ENCODE peak calls at places on chromosomes 16 and 17, in seven cellular contexts. One of them, this sample, is unnamed.

GRCh38 chr17:46942441-46943217 is 19.7 kb downstream of the GOSR2 start:
- DNase-seq in AG09309: no peak
- DNase-seq in body of pancreas: peak; percentile 63
- DNase-seq in neural progenitor cell: peak; percentile 86
- DNase-seq in suprapubic skin: no peak
- DNase-seq in dorsolateral prefrontal cortex: peak; percentile 70
- DNase-seq in brain microvascular endothelial cell: peak; percentile 66
- DNase-seq in this sample: peak; percentile 55

GRCh38 chr17:17628388-17629008 is 37.0 kb upstream of the PEMT start:
- DNase-seq in AG09309: no peak
- DNase-seq in body of pancreas: no peak
- DNase-seq in neural progenitor cell: no peak
- DNase-seq in suprapubic skin: no peak
- DNase-seq in brain microvascular endothelial cell: no peak
- DNase-seq in dorsolateral prefrontal cortex: no peak
- DNase-seq in this sample: no peak

GRCh38 chr17:77858291-77859034 is 100.0 kb upstream of the TNRC6C start:
- DNase-seq in body of pancreas: no peak
- DNase-seq in suprapubic skin: no peak
- DNase-seq in dorsolateral prefrontal cortex: no peak
- DNase-seq in brain microvascular endothelial cell: no peak
- DNase-seq in neural progenitor cell: no peak
- DNase-seq in AG09309: no peak
- DNase-seq in this sample: no peak

GRCh38 chr16:87048038-87048743 is 269.0 kb downstream of the C16orf95 start:
- DNase-seq in neural progenitor cell: no peak
- DNase-seq in AG09309: no peak
- DNase-seq in dorsolateral prefrontal cortex: no peak
- DNase-seq in brain microvascular endothelial cell: no peak
- DNase-seq in body of pancreas: no peak
- DNase-seq in suprapubic skin: no peak
- DNase-seq in this sample: no peak

GRCh38 chr17:39658760-39659159 is 6.4 kb upstream of the TCAP start:
- DNase-seq in brain microvascular endothelial cell: no peak
- DNase-seq in neural progenitor cell: no peak
- DNase-seq in body of pancreas: no peak
- DNase-seq in suprapubic skin: no peak
- DNase-seq in AG09309: no peak
- DNase-seq in dorsolateral prefrontal cortex: no peak
- DNase-seq in this sample: no peak

GRCh38 chr16:46830417-46830901 is 521 bp downstream of the C16orf87 start:
- DNase-seq in brain microvascular endothelial cell: no peak
- DNase-seq in suprapubic skin: peak; percentile 69
- DNase-seq in AG09309: no peak
- DNase-seq in dorsolateral prefrontal cortex: no peak
- DNase-seq in body of pancreas: peak; percentile 41
- DNase-seq in neural progenitor cell: peak; percentile 74
- DNase-seq in this sample: no peak

GRCh38 chr17:28887871-28888471 is 9.6 kb downstream of the FLOT2 start:
- DNase-seq in dorsolateral prefrontal cortex: no peak
- DNase-seq in neural progenitor cell: no peak
- DNase-seq in AG09309: no peak
- DNase-seq in brain microvascular endothelial cell: no peak
- DNase-seq in body of pancreas: no peak
- DNase-seq in suprapubic skin: no peak
- DNase-seq in this sample: no peak

GRCh38 chr16:56939801-56940200 is 7.9 kb downstream of the HERPUD1 start:
- DNase-seq in dorsolateral prefrontal cortex: no peak
- DNase-seq in suprapubic skin: no peak
- DNase-seq in AG09309: no peak
- DNase-seq in body of pancreas: no peak
- DNase-seq in brain microvascular endothelial cell: no peak
- DNase-seq in neural progenitor cell: no peak
- DNase-seq in this sample: no peak

GRCh38 chr17:67578058-67578457 is 139.7 kb upstream of the NOL11 start:
- DNase-seq in dorsolateral prefrontal cortex: no peak
- DNase-seq in suprapubic skin: no peak
- DNase-seq in neural progenitor cell: peak; percentile 11
- DNase-seq in AG09309: no peak
- DNase-seq in brain microvascular endothelial cell: no peak
- DNase-seq in body of pancreas: no peak
- DNase-seq in this sample: no peak

GRCh38 chr17:63514477-63514876 is 8.7 kb upstream of the KCNH6 start:
- DNase-seq in suprapubic skin: no peak
- DNase-seq in dorsolateral prefrontal cortex: no peak
- DNase-seq in body of pancreas: no peak
- DNase-seq in neural progenitor cell: no peak
- DNase-seq in brain microvascular endothelial cell: no peak
- DNase-seq in AG09309: no peak
- DNase-seq in this sample: no peak

GRCh38 chr16:81473969-81474959 is 29.7 kb downstream of the CMIP start:
- DNase-seq in brain microvascular endothelial cell: no peak
- DNase-seq in dorsolateral prefrontal cortex: no peak
- DNase-seq in body of pancreas: no peak
- DNase-seq in AG09309: no peak
- DNase-seq in suprapubic skin: no peak
- DNase-seq in neural progenitor cell: no peak
- DNase-seq in this sample: no peak

GRCh38 chr17:79664925-79665738 is 54.3 kb upstream of the RBFOX3 start:
- DNase-seq in dorsolateral prefrontal cortex: peak; percentile 33
- DNase-seq in neural progenitor cell: peak; percentile 58
- DNase-seq in brain microvascular endothelial cell: no peak
- DNase-seq in AG09309: no peak
- DNase-seq in suprapubic skin: peak; percentile 84
- DNase-seq in body of pancreas: peak; percentile 88
- DNase-seq in this sample: peak; percentile 7

GRCh38 chr16:83899272-83899897 is 470 bp downstream of the MLYCD start:
- DNase-seq in suprapubic skin: peak; percentile 75
- DNase-seq in brain microvascular endothelial cell: peak; percentile 41
- DNase-seq in body of pancreas: peak; percentile 54
- DNase-seq in dorsolateral prefrontal cortex: no peak
- DNase-seq in AG09309: no peak
- DNase-seq in neural progenitor cell: peak; percentile 82
- DNase-seq in this sample: peak; percentile 26

GRCh38 chr17:19718613-19719364 is 2.4 kb upstream of the SLC47A2 start:
- DNase-seq in AG09309: no peak
- DNase-seq in suprapubic skin: no peak
- DNase-seq in dorsolateral prefrontal cortex: no peak
- DNase-seq in neural progenitor cell: no peak
- DNase-seq in brain microvascular endothelial cell: no peak
- DNase-seq in body of pancreas: peak; percentile 36
- DNase-seq in this sample: no peak
- TF ChIP-seq CTCF in AG09309: peak; percentile 11
- TF ChIP-seq CTCF in suprapubic skin: no peak
- TF ChIP-seq CTCF in dorsolateral prefrontal cortex: no peak
- TF ChIP-seq CTCF in neural progenitor cell: peak; percentile 27
- TF ChIP-seq CTCF in brain microvascular endothelial cell: peak; percentile 28
- TF ChIP-seq CTCF in body of pancreas: peak; percentile 42
- TF ChIP-seq CTCF in this sample: peak; percentile 14

DNA sequence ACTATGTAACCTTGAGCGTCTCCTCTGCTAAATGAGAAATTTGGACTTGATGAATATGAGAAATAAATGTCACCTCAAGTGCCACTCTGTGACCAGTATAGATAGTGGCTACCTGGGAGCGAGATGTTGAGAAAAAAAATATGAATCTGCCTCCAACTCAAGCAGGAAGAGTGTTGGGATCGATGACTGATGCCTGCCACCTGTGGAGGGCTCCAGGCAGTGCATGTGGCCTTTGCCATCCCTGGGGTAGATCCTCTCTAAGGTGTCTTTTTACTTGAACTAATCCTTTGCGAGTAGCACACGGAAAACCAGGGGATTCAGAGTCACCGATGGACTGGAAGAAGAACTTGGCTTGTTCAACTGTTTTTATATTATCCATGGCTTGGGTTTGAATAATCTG is 9.4 kb downstream of the CCDC182 start:
- DNase-seq in body of pancreas: no peak
- DNase-seq in suprapubic skin: no peak
- DNase-seq in neural progenitor cell: peak; percentile 55
- DNase-seq in AG09309: no peak
- DNase-seq in dorsolateral prefrontal cortex: no peak
- DNase-seq in brain microvascular endothelial cell: no peak
- DNase-seq in this sample: no peak
- TF ChIP-seq CTCF in body of pancreas: no peak
- TF ChIP-seq CTCF in suprapubic skin: no peak
- TF ChIP-seq CTCF in neural progenitor cell: peak; percentile 56
- TF ChIP-seq CTCF in AG09309: no peak
- TF ChIP-seq CTCF in dorsolateral prefrontal cortex: no peak
- TF ChIP-seq CTCF in brain microvascular endothelial cell: peak; percentile 40
- TF ChIP-seq CTCF in this sample: peak; percentile 53

DNA sequence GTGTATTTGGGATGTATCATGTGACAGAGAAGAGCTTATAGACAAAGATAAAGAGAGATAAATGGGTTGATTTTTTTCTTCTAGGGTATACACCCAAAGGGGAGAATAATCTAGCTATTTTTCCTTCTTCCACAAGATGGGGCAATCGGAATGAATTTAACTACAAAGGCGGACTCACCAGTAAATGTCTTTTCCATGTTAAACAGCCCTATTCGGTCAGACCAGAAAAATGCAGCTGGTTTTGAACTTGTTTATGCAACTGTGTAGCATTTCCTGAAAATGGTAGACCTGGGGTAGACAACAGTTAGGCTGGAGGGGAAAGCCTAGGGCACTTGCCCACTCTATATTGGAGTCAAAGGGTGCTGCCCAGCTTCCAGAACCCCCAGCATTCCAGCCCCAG is 477.1 kb downstream of the TOX3 start:
- DNase-seq in AG09309: no peak
- DNase-seq in body of pancreas: no peak
- DNase-seq in neural progenitor cell: peak; percentile 59
- DNase-seq in suprapubic skin: no peak
- DNase-seq in brain microvascular endothelial cell: peak; percentile 25
- DNase-seq in dorsolateral prefrontal cortex: no peak
- DNase-seq in this sample: no peak
- TF ChIP-seq CTCF in AG09309: no peak
- TF ChIP-seq CTCF in body of pancreas: peak; percentile 32
- TF ChIP-seq CTCF in neural progenitor cell: peak; percentile 69
- TF ChIP-seq CTCF in suprapubic skin: no peak
- TF ChIP-seq CTCF in brain microvascular endothelial cell: peak; percentile 10
- TF ChIP-seq CTCF in dorsolateral prefrontal cortex: peak; percentile 77
- TF ChIP-seq CTCF in this sample: peak; percentile 68

GRCh38 chr16:25256821-25257503 is 683 bp downstream of the ZKSCAN2 start:
- DNase-seq in brain microvascular endothelial cell: peak; percentile 8
- DNase-seq in AG09309: no peak
- DNase-seq in dorsolateral prefrontal cortex: no peak
- DNase-seq in neural progenitor cell: peak; percentile 45
- DNase-seq in body of pancreas: peak; percentile 15
- DNase-seq in suprapubic skin: peak; percentile 64
- DNase-seq in this sample: peak; percentile 13
- TF ChIP-seq CTCF in brain microvascular endothelial cell: peak; percentile 26
- TF ChIP-seq CTCF in AG09309: no peak
- TF ChIP-seq CTCF in dorsolateral prefrontal cortex: no peak
- TF ChIP-seq CTCF in neural progenitor cell: peak; percentile 29
- TF ChIP-seq CTCF in body of pancreas: no peak
- TF ChIP-seq CTCF in suprapubic skin: no peak
- TF ChIP-seq CTCF in this sample: peak; percentile 33

GRCh38 chr17:49993423-49994037 is 1.5 kb downstream of the DLX3 start:
- DNase-seq in suprapubic skin: no peak
- DNase-seq in body of pancreas: peak; percentile 49
- DNase-seq in brain microvascular endothelial cell: no peak
- DNase-seq in dorsolateral prefrontal cortex: no peak
- DNase-seq in AG09309: no peak
- DNase-seq in neural progenitor cell: peak; percentile 76
- DNase-seq in this sample: peak; percentile 37

GRCh38 chr17:49992933-49993422 is 2.0 kb downstream of the DLX3 start:
- DNase-seq in neural progenitor cell: peak; percentile 1
- DNase-seq in brain microvascular endothelial cell: no peak
- DNase-seq in AG09309: no peak
- DNase-seq in body of pancreas: no peak
- DNase-seq in suprapubic skin: no peak
- DNase-seq in dorsolateral prefrontal cortex: no peak
- DNase-seq in this sample: no peak

GRCh38 chr17:49995055-49995738 is at the start of gene DLX3:
- DNase-seq in body of pancreas: peak; percentile 81
- DNase-seq in dorsolateral prefrontal cortex: no peak
- DNase-seq in suprapubic skin: no peak
- DNase-seq in neural progenitor cell: peak; percentile 95
- DNase-seq in brain microvascular endothelial cell: peak; percentile 46
- DNase-seq in AG09309: peak; percentile 27
- DNase-seq in this sample: peak; percentile 65

GRCh38 chr17:49996121-49996494 is 1.1 kb upstream of the DLX3 start:
- DNase-seq in dorsolateral prefrontal cortex: no peak
- DNase-seq in AG09309: no peak
- DNase-seq in suprapubic skin: no peak
- DNase-seq in brain microvascular endothelial cell: no peak
- DNase-seq in neural progenitor cell: peak; percentile 36
- DNase-seq in body of pancreas: no peak
- DNase-seq in this sample: no peak

DNA sequence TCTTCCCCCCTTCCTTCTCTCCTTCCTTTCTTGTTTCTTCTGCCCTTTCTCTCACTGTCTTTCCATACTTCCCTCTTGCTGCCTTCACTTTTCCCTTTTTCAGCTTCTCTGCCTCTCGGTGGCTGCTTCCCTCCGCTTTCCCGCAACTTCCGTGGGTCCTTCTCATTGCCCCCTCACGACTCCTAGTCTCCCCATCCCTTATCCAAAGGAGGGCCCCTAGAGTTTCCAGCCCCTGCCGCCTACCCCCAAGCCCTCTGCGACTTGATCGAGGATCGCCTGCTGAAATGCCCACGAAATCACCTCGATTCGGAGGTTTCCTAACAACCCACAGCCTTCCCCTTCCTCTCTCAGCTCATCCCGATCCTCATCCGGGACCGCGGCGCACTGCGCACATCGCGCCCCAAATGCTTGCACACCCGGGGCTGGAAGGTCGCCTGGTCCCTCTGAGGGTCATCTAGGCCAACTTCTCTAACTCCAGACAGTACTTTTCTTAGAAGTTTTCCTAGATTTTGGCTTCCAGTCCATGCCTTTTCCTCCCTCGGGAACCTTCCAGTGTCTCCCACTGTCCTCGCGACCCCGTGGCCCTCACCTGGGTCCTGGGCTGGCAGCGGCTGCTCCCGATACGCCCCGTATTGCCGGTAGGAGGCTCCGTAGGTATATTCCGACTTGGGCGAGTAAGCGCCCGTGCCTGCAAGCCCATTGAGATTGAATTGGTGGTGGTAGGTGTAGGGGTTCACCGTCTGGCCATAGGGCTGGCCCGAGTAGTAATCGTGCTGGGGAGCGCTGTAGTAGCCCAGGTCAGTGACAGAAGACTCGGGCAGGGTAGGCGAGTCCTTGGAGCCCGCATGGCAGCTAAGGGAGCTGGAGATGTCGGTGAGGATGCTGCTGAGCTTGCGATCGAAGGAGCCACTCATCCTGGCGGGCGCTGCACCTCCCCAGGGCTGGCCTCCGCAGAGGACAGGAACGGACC is 654 bp downstream of the DLX3 start:
- DNase-seq in neural progenitor cell: peak; percentile 53
- DNase-seq in AG09309: no peak
- DNase-seq in brain microvascular endothelial cell: no peak
- DNase-seq in dorsolateral prefrontal cortex: no peak
- DNase-seq in suprapubic skin: no peak
- DNase-seq in body of pancreas: no peak
- DNase-seq in this sample: no peak
- TF ChIP-seq CTCF in neural progenitor cell: peak; percentile 32
- TF ChIP-seq CTCF in AG09309: no peak
- TF ChIP-seq CTCF in brain microvascular endothelial cell: no peak
- TF ChIP-seq CTCF in dorsolateral prefrontal cortex: no peak
- TF ChIP-seq CTCF in suprapubic skin: no peak
- TF ChIP-seq CTCF in body of pancreas: no peak
- TF ChIP-seq CTCF in this sample: no peak